ENCODE peak calls at places on chromosomes 6 and 20, in six cellular contexts. I, Y, M, V, Q and G are unnamed samples.

GRCh38 chr20:52494244-52494643 is 302.7 kb upstream of the ZFP64 start:
- DNase-seq in V (peak; percentile 70), Q (no peak), I (peak; percentile 98), Y (no peak), M (peak; percentile 97), G (no peak)

GRCh38 chr6:2765166-2765895 is at the start of gene WRNIP1:
- DNase-seq in M (peak; percentile 99), Y (peak; percentile 99), Q (peak; percentile 95), I (peak; percentile 99), V (peak; percentile 100), G (peak; percentile 99)

GRCh38 chr6:41836660-41837052 is 49.2 kb downstream of the TOMM6 start:
- DNase-seq in Q (no peak), I (peak; percentile 34), Y (no peak), M (peak; percentile 39), V (peak; percentile 18), G (no peak)

GRCh38 chr6:14647311-14647710 is 529.7 kb downstream of the CD83 start:
- DNase-seq in Y (no peak), I (no peak), Q (no peak), V (no peak), M (no peak), G (no peak)

GRCh38 chr6:116139917-116140316 is 14.0 kb upstream of the COL10A1 start:
- DNase-seq in Y (no peak), V (no peak), Q (no peak), I (no peak), M (no peak), G (no peak)

GRCh38 chr20:43187476-43188233 is 2.1 kb downstream of the PTPRT start:
- DNase-seq in I (peak; percentile 44), M (peak; percentile 30), V (peak; percentile 90), Q (peak; percentile 39), Y (peak; percentile 70), G (peak; percentile 78)

GRCh38 chr6:122059918-122060317 is 339.5 kb upstream of the HSF2 start:
- DNase-seq in Q (no peak), I (no peak), Y (no peak), M (no peak), V (peak; percentile 17), G (no peak)

GRCh38 chr20:25360631-25361286 is 29.9 kb downstream of the ABHD12 start:
- DNase-seq in M (peak; percentile 73), I (peak; percentile 82), Y (no peak), Q (no peak), V (peak; percentile 67), G (no peak)

GRCh38 chr6:106620931-106621672 is 8.2 kb downstream of the RTN4IP1 start:
- DNase-seq in M (no peak), I (peak; percentile 42), Y (no peak), V (no peak), Q (no peak), G (no peak)

GRCh38 chr6:11263185-11263817 is 30.8 kb upstream of the NEDD9 start:
- DNase-seq in Y (no peak), V (peak; percentile 81), Q (no peak), I (peak; percentile 84), M (peak; percentile 88), G (no peak)

GRCh38 chr20:32385541-32385940 is 27.4 kb downstream of the ASXL1 start:
- DNase-seq in V (no peak), Y (no peak), I (no peak), Q (no peak), M (no peak), G (no peak)

GRCh38 chr6:6685249-6685667 is 96.7 kb downstream of the LY86 start:
- DNase-seq in M (peak; percentile 33), I (no peak), V (peak; percentile 51), Q (no peak), Y (no peak), G (no peak)

GRCh38 chr6:32816746-32817204 is at the start of gene HLA-DOB:
- DNase-seq in Y (no peak), M (peak; percentile 43), Q (no peak), I (peak; percentile 10), V (peak; percentile 94), G (no peak)

GRCh38 chr6:50520862-50521261 is 192.5 kb upstream of the TFAP2D start:
- DNase-seq in I (no peak), Y (peak; percentile 37), Q (no peak), V (no peak), M (no peak), G (no peak)

GRCh38 chr20:61370841-61371303 is 118.8 kb downstream of the CDH4 start:
- DNase-seq in Q (no peak), Y (peak; percentile 75), I (no peak), V (no peak), M (no peak), G (no peak)

GRCh38 chr6:136378888-136379287 is 89.2 kb upstream of the BCLAF1 start:
- DNase-seq in Y (no peak), I (peak; percentile 5), M (no peak), V (peak; percentile 22), Q (no peak), G (no peak)

GRCh38 chr20:3616250-3616649 is 46.9 kb downstream of the GFRA4 start:
- DNase-seq in Y (no peak), M (no peak), I (peak; percentile 50), Q (no peak), V (no peak), G (peak; percentile 66)

GRCh38 chr6:37624606-37625574 is 72.8 kb downstream of the MDGA1 start:
- DNase-seq in V (peak; percentile 9), M (no peak), Y (no peak), Q (no peak), I (no peak), G (no peak)

GRCh38 chr6:43608310-43608763 is 20.7 kb downstream of the GTPBP2 start:
- DNase-seq in I (peak; percentile 86), V (peak; percentile 92), M (peak; percentile 88), Q (peak; percentile 17), Y (peak; percentile 68), G (peak; percentile 65)

GRCh38 chr6:13766201-13766634 is 48.1 kb downstream of the MCUR1 start:
- DNase-seq in I (peak; percentile 53), M (peak; percentile 57), Q (no peak), Y (no peak), V (peak; percentile 27), G (no peak)

GRCh38 chr6:94559829-94560537 is 1017.4 kb upstream of the MANEA start:
- DNase-seq in M (no peak), Y (no peak), V (no peak), I (no peak), Q (no peak), G (peak; percentile 55)

GRCh38 chr6:19142236-19142635 is 694.9 kb upstream of the ID4 start:
- DNase-seq in Q (no peak), M (no peak), V (no peak), I (no peak), Y (no peak), G (no peak)

GRCh38 chr6:19135706-19136105 is 701.5 kb upstream of the ID4 start:
- DNase-seq in V (no peak), Y (no peak), I (no peak), M (no peak), Q (no peak), G (no peak)

DNA sequence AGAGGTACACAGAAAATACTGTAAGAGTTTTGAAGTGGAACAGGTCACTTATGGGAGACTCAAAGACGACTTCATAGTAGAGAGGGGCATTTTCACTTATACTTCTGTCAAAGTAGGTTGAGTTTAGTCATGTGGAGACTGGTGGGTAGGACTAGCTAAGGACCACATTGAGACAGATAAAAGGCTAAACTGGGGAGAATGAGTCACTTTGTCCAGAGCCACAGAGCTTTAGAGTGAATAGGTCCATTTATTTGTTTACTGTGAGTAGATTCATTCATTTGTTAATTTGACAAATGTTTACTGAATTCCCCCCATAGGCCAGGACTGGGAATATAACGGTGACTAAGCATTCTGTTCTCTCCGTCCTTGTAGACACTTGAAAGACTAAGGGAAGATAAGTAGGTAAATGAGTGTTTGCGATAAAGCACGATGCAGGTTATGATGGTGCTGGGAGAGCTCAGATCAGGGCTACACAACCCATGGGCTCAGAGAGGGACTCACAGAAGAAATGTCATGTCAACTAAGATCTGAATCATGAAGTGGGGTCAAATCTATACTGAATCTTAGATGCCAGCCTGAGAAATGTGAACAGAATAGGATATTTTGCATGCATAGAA is 699.6 kb upstream of the ID4 start:
- DNase-seq in I (no peak), V (peak; percentile 42), M (no peak), Y (no peak), Q (peak; percentile 3), G (no peak)
- H3K14ac ChIP-seq in I (no peak overlapping the region), V (no peak overlapping the region), M (no peak overlapping the region), Y (no peak overlapping the region), Q (no peak overlapping the region), G (no peak overlapping the region)

DNA sequence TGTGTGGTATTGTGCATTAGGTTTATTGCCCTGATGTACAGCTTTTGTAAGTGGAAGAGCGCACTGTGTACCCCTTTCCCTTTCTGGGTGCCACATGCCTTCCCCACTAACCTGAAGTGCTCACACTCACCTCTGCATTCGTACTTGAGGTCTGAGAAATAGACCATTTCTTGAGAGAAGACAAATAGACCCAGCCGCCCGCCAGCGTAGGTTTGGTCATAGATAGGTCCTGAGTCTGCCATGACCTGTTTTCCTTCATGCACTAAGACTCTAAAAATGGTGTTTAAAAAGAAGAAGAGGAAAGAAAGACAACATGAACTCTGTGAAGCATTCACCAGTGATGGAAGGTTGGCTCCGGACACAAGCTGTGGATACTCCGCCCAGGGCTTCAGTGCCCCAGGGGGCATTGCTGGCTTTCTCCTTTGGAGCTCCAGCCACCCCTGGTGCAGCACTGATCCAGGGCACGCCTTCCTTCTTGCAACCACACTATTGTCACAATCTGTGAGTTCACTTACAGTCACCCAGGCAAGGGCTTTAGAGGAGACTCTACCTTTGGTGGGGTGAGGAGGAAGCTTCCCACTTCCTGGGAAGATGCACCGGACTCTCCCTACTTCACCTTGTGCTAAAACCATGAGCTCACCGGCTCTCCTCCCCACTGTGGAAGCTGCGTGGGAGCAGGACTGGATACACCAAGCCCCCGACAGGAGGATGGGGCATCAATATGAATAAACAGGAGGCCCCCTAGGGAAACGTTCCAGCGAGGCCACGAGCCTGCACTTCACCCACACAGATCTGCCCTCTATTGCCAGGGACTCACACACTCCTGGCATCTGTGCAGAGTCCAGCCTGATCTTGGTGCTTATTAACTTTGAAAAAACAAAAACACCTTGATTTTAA is 33.3 kb downstream of the THBS2 start:
- DNase-seq in M (no peak), Q (no peak), I (no peak), V (no peak), Y (no peak), G (no peak)
- H3K14ac ChIP-seq in M (no peak overlapping the region), Q (no peak overlapping the region), I (no peak overlapping the region), V (no peak overlapping the region), Y (no peak overlapping the region), G (no peak overlapping the region)

GRCh38 chr20:62506087-62506486 is 30.3 kb upstream of the GATA5 start:
- DNase-seq in M (no peak), I (no peak), V (no peak), Q (no peak), Y (no peak), G (no peak)
- H3K14ac ChIP-seq in M (no peak overlapping the region), I (no peak overlapping the region), V (no peak overlapping the region), Q (no peak overlapping the region), Y (no peak overlapping the region), G (no peak overlapping the region)

GRCh38 chr20:58743076-58743566 is 50.5 kb downstream of the NPEPL1 start:
- DNase-seq in I (no peak), V (no peak), Y (no peak), Q (no peak), M (no peak), G (no peak)

GRCh38 chr20:58743929-58744534 is 51.4 kb downstream of the NPEPL1 start:
- DNase-seq in V (no peak), M (no peak), Q (no peak), Y (no peak), I (no peak), G (no peak)

GRCh38 chr20:58745391-58745790 is 52.8 kb downstream of the NPEPL1 start:
- DNase-seq in Q (no peak), V (no peak), Y (no peak), I (no peak), M (no peak), G (no peak)

GRCh38 chr20:58740356-58741308 is 48.0 kb downstream of the NPEPL1 start:
- DNase-seq in I (no peak), Y (no peak), M (no peak), Q (no peak), V (no peak), G (no peak)

GRCh38 chr20:58741384-58741783 is 48.8 kb downstream of the NPEPL1 start:
- DNase-seq in Q (no peak), M (no peak), V (no peak), I (no peak), Y (no peak), G (no peak)
- H3K14ac ChIP-seq in Q (no peak overlapping the region), M (no peak overlapping the region), V (no peak overlapping the region), I (no peak overlapping the region), Y (no peak overlapping the region), G (no peak overlapping the region)